ENCODE peak calls at places on chromosomes 4 and X, in seven cellular contexts. F is mucosa of descending colon, H is progenitor cell of endocrine pancreas, N is cardiac fibroblast, W is Peyer's patch, O is nephron progenitor cell, P is lower leg skin. U is an unnamed sample.

GRCh38 chr4:129218355-129218754 is 122.4 kb downstream of the C4orf33 start:
- DNase-seq in F (peak), H (no peak), N (peak), W (no peak), O (peak), P (no peak), U (no peak)

GRCh38 chr4:52507774-52508173 is 151.3 kb downstream of the USP46 start:
- DNase-seq in F (no peak), H (no peak), N (peak), W (no peak), O (no peak), P (no peak), U (no peak)

GRCh38 chr4:120977435-120977997 is 55.0 kb upstream of the PRDM5 start:
- DNase-seq in F (peak), H (no peak), N (peak), W (no peak), O (no peak), P (no peak), U (no peak)

GRCh38 chr4:1260418-1261106 is 11.6 kb upstream of the CTBP1 start:
- DNase-seq in F (no peak), H (no peak), N (no peak), W (no peak), O (no peak), P (no peak), U (no peak)

GRCh38 chr4:81919238-81919637 is 447.5 kb upstream of the RASGEF1B start:
- DNase-seq in F (peak), H (no peak), N (peak), W (no peak), O (no peak), P (no peak), U (no peak)

GRCh38 chrX:68841251-68842049 is 12.6 kb downstream of the EFNB1 start:
- DNase-seq in F (peak), H (no peak), N (no peak), W (no peak), O (no peak), P (no peak), U (no peak)

GRCh38 chr4:41212221-41213203 is 1.8 kb downstream of the APBB2 start:
- DNase-seq in F (peak), H (no peak), N (peak), W (no peak), O (no peak), P (peak), U (peak)

GRCh38 chr4:609400-610050 is 15.8 kb upstream of the PDE6B start:
- DNase-seq in F (no peak), H (no peak), N (no peak), W (no peak), O (no peak), P (no peak), U (no peak)

GRCh38 chr4:123790681-123791080 is 394.1 kb downstream of the SPRY1 start:
- DNase-seq in F (no peak), H (no peak), N (no peak), W (no peak), O (no peak), P (no peak), U (no peak)

GRCh38 chrX:100600769-100601168 is 16.0 kb downstream of the TNMD start:
- DNase-seq in F (no peak), H (no peak), N (no peak), W (no peak), O (no peak), P (no peak), U (no peak)

GRCh38 chr4:41455215-41455614 is 82.7 kb upstream of the LIMCH1 start:
- DNase-seq in F (peak), H (no peak), N (peak), W (no peak), O (no peak), P (no peak), U (no peak)

GRCh38 chr4:86927843-86928395 is 6.9 kb upstream of the AFF1 start:
- DNase-seq in F (no peak), H (no peak), N (peak), W (no peak), O (no peak), P (peak), U (no peak)

GRCh38 chrX:47556045-47556623 is 4.9 kb upstream of the ARAF start:
- DNase-seq in F (peak), H (peak), N (peak), W (peak), O (peak), P (peak), U (peak)

GRCh38 chrX:86047174-86047991 is at the start of gene CHM:
- DNase-seq in F (peak), H (peak), N (peak), W (peak), O (peak), P (peak), U (peak)

GRCh38 chr4:34891892-34892291 is 1352.4 kb downstream of the ARAP2 start:
- DNase-seq in F (no peak), H (no peak), N (no peak), W (no peak), O (no peak), P (no peak), U (no peak)

GRCh38 chr4:42965326-42965725 is 72.8 kb downstream of the GRXCR1 start:
- DNase-seq in F (no peak), H (no peak), N (no peak), W (no peak), O (no peak), P (no peak), U (no peak)
- TF ChIP-seq CTCF in F (no peak), H (peak), N (no peak), W (no peak), O (no peak), P (no peak), U (peak)

DNA sequence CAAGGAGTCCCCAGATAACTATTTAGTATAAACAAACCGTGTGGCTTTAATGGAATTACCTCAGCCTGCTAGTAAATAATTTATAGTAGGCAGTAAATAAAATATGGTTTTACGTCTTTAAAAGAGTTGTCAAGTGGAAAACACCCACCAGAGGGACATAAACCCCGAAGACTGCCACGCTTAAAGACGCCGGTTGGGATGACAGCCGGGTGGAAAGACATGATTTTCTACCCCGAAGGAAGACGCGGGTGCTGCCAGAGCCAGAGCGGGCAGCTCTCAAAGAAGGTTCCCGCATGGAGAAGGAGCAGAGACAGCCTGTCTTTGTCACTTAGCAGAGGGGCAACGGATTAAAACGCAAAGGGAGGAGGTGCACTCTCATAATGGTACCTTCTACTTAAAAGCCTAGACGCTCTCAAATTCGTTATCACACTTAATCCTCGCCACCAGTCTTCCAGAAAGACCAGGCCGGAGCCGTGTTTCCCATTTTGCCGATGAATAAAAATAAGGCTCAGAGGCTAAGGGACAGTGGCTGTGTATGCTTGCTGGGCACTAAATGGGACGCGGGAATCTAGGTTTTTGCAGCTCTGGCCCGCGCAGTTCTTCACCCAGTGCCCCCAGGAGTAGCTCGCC is 140.5 kb upstream of the ZIC3 start:
- DNase-seq in F (no peak), H (no peak), N (no peak), W (no peak), O (no peak), P (no peak), U (no peak)
- TF ChIP-seq CTCF in F (no peak), H (no peak), N (no peak), W (no peak), O (no peak), P (no peak), U (no peak)

GRCh38 chr4:46715468-46715867 is 193.6 kb downstream of the COX7B2 start:
- DNase-seq in F (no peak), H (no peak), N (no peak), W (no peak), O (no peak), P (no peak), U (no peak)
- TF ChIP-seq CTCF in F (no peak), H (no peak), N (no peak), W (no peak), O (no peak), P (no peak), U (peak)

GRCh38 chr4:150098214-150098613 is 20.0 kb downstream of the DCLK2 start:
- DNase-seq in F (no peak), H (no peak), N (peak), W (no peak), O (no peak), P (no peak), U (no peak)
- TF ChIP-seq CTCF in F (no peak), H (no peak), N (no peak), W (no peak), O (no peak), P (no peak), U (no peak)

U was measured in retinal pigment epithelial cell.